ENCODE peak calls at places on chromosomes 16 and 17, in four cellular contexts. N, F, Y and P are unnamed samples.

GRCh38 chr17:80855968-80856862 is 135.4 kb upstream of the CHMP6 start:
- DNase-seq in N (peak; percentile 31), F (no peak), Y (peak; percentile 27), P (no peak)

GRCh38 chr16:1958715-1959268 is 546 bp upstream of the NDUFB10 start:
- DNase-seq in N (no peak), F (no peak), Y (no peak), P (no peak)

GRCh38 chr17:38746893-38747384 is 1.2 kb downstream of the PCGF2 start:
- DNase-seq in N (no peak), F (no peak), Y (no peak), P (peak; percentile 43)

GRCh38 chr17:17922198-17922901 is 49.9 kb downstream of the TOM1L2 start:
- DNase-seq in N (no peak), F (peak; percentile 28), Y (no peak), P (no peak)

GRCh38 chr16:83143788-83144187 is 517.0 kb downstream of the CDH13 start:
- DNase-seq in N (no peak), F (no peak), Y (no peak), P (no peak)

GRCh38 chr17:59765038-59765437 is 57.6 kb downstream of the VMP1 start:
- DNase-seq in N (no peak), F (no peak), Y (no peak), P (no peak)

GRCh38 chr16:77169650-77170236 is 21.2 kb upstream of the MON1B start:
- DNase-seq in N (no peak), F (peak; percentile 68), Y (no peak), P (peak; percentile 77)

GRCh38 chr17:40596261-40596919 is 31.1 kb upstream of the CCR7 start:
- DNase-seq in N (no peak), F (no peak), Y (no peak), P (no peak)

GRCh38 chr16:648071-648785 is 937 bp upstream of the WDR90 start:
- DNase-seq in N (no peak), F (no peak), Y (no peak), P (no peak)

GRCh38 chr16:82657239-82657638 is 30.5 kb downstream of the CDH13 start:
- DNase-seq in N (no peak), F (no peak), Y (no peak), P (no peak)